ENCODE peak calls at places on chromosomes 11 and 22, in six cellular contexts. Z, M, B, A, U and W are unnamed samples.

GRCh38 chr22:20128902-20129746 is 2.5 kb upstream of the ZDHHC8 start:
- DNase-seq in Z (no peak), M (peak), B (no peak), A (peak), U (no peak), W (no peak)

GRCh38 chr11:118058311-118059230 is 18.3 kb upstream of the TMPRSS4 start:
- DNase-seq in Z (no peak), M (no peak), B (no peak), A (no peak), U (no peak), W (no peak)

GRCh38 chr11:68047437-68048290 is 8.8 kb downstream of the TCIRG1 start:
- DNase-seq in Z (no peak), M (no peak), B (no peak), A (no peak), U (no peak), W (no peak)

GRCh38 chr22:29816128-29816527 is 21.9 kb downstream of the ASCC2 start:
- DNase-seq in Z (no peak), M (no peak), B (no peak), A (no peak), U (no peak), W (no peak)

GRCh38 chr22:36936362-36937116 is 23.1 kb downstream of the CSF2RB start:
- DNase-seq in Z (no peak), M (no peak), B (no peak), A (no peak), U (no peak), W (no peak)

GRCh38 chr11:127587511-127587910 is 586.9 kb upstream of the KIRREL3 start:
- DNase-seq in Z (no peak), M (no peak), B (no peak), A (no peak), U (no peak), W (no peak)

GRCh38 chr11:117717485-117718314 is 79.3 kb downstream of the DSCAML1 start:
- DNase-seq in Z (peak), M (peak), B (peak), A (no peak), U (peak), W (peak)

GRCh38 chr11:73252577-73253191 is 19.5 kb upstream of the P2RY6 start:
- DNase-seq in Z (no peak), M (peak), B (no peak), A (no peak), U (no peak), W (no peak)

GRCh38 chr11:124150684-124151083 is 32.5 kb upstream of the OR10D3 start:
- DNase-seq in Z (no peak), M (no peak), B (no peak), A (no peak), U (no peak), W (no peak)

GRCh38 chr11:117097567-117098268 is 510 bp downstream of the SIK3 start:
- DNase-seq in Z (no peak), M (peak), B (no peak), A (peak), U (no peak), W (no peak)

GRCh38 chr11:88179141-88179540 is 3.9 kb upstream of the RAB38 start:
- DNase-seq in Z (no peak), M (no peak), B (peak), A (no peak), U (no peak), W (peak)

GRCh38 chr22:41308054-41308453 is 6.7 kb downstream of the ZC3H7B start:
- DNase-seq in Z (no peak), M (no peak), B (no peak), A (no peak), U (no peak), W (peak)

GRCh38 chr11:925158-925495 is 543 bp upstream of the AP2A2 start:
- DNase-seq in Z (no peak), M (no peak), B (no peak), A (no peak), U (no peak), W (no peak)

GRCh38 chr11:66564538-66564937 is 3.9 kb downstream of the CTSF start:
- DNase-seq in Z (no peak), M (no peak), B (no peak), A (no peak), U (no peak), W (no peak)

GRCh38 chr22:19986410-19987341 is 29.9 kb downstream of the ARVCF start:
- DNase-seq in Z (peak), M (peak), B (peak), A (peak), U (no peak), W (peak)

GRCh38 chr22:25484916-25485315 is 79.6 kb upstream of the GRK3 start:
- DNase-seq in Z (no peak), M (no peak), B (no peak), A (no peak), U (no peak), W (no peak)

GRCh38 chr22:39207141-39208012 is 37.4 kb downstream of the PDGFB start:
- DNase-seq in Z (peak), M (no peak), B (no peak), A (no peak), U (no peak), W (peak)

GRCh38 chr22:39174498-39175120 is 22.1 kb upstream of the CBX7 start:
- DNase-seq in Z (no peak), M (peak), B (peak), A (peak), U (no peak), W (peak)

GRCh38 chr11:46127150-46127638 is 5.9 kb upstream of the PHF21A start:
- DNase-seq in Z (peak), M (peak), B (peak), A (no peak), U (no peak), W (no peak)

GRCh38 chr11:131600591-131600990 is 230.2 kb downstream of the NTM start:
- DNase-seq in Z (no peak), M (no peak), B (no peak), A (no peak), U (no peak), W (no peak)

GRCh38 chr11:95923730-95924413 is at the start of gene MTMR2:
- DNase-seq in Z (peak), M (peak), B (peak), A (peak), U (peak), W (peak)

GRCh38 chr11:130476200-130476921 is 27.9 kb downstream of the ADAMTS15 start:
- DNase-seq in Z (no peak), M (peak), B (peak), A (no peak), U (no peak), W (no peak)

GRCh38 chr22:40920526-40920925 is 30.7 kb upstream of the RBX1 start:
- DNase-seq in Z (no peak), M (no peak), B (no peak), A (no peak), U (no peak), W (no peak)

GRCh38 chr11:117809236-117810055 is 12.4 kb upstream of the DSCAML1 start:
- DNase-seq in Z (peak), M (peak), B (peak), A (no peak), U (peak), W (peak)

GRCh38 chr11:128451651-128452470 is 135.5 kb downstream of the ETS1 start:
- DNase-seq in Z (peak), M (no peak), B (no peak), A (no peak), U (peak), W (no peak)

GRCh38 chr11:78714539-78714938 is 139.9 kb upstream of the NARS2 start:
- DNase-seq in Z (peak), M (no peak), B (no peak), A (no peak), U (no peak), W (no peak)